ENCODE peak calls at places on chromosomes 13 and 19, in six cellular contexts. R is DMS153, P is colonic mucosa, M is GM23338, W is BJ, Z is NCI-H1436. L is an unnamed sample.

GRCh38 chr13:30898721-30899188 is 7.3 kb upstream of the MEDAG start:
- DNase-seq in W (peak), Z (no peak), R (peak), P (no peak), M (no peak), L (no peak)

GRCh38 chr19:54561840-54562239 is 11.8 kb upstream of the LILRA2 start:
- DNase-seq in P (no peak), M (no peak), W (no peak), Z (no peak), R (peak), L (no peak)

GRCh38 chr19:5913739-5914357 is at the start of gene CAPS:
- DNase-seq in Z (no peak), W (no peak), P (peak), M (no peak), R (no peak), L (peak)

GRCh38 chr19:6044056-6044805 is 66.1 kb downstream of the RFX2 start:
- DNase-seq in R (no peak), Z (no peak), M (no peak), W (no peak), P (no peak), L (no peak)

GRCh38 chr13:26050568-26051230 is 1.1 kb downstream of the SHISA2 start:
- DNase-seq in P (no peak), Z (no peak), M (peak), W (no peak), R (peak), L (no peak)

GRCh38 chr13:44930907-44931676 is 58.2 kb downstream of the NUFIP1 start:
- DNase-seq in P (no peak), M (peak), W (no peak), R (peak), Z (no peak), L (no peak)

GRCh38 chr19:49847731-49848696 is 2.9 kb upstream of the PTOV1 start:
- DNase-seq in P (no peak), W (peak), Z (no peak), R (no peak), M (no peak), L (no peak)

GRCh38 chr19:50977626-50978025 is 6.1 kb downstream of the KLK7 start:
- DNase-seq in R (no peak), Z (no peak), M (no peak), W (no peak), P (no peak), L (no peak)

GRCh38 chr13:51342706-51343105 is 3.2 kb downstream of the SERPINE3 start:
- DNase-seq in R (no peak), W (no peak), P (no peak), M (no peak), Z (no peak), L (no peak)

GRCh38 chr13:108573455-108573854 is 56.0 kb upstream of the MYO16 start:
- DNase-seq in W (no peak), M (no peak), R (no peak), Z (no peak), P (no peak), L (no peak)

GRCh38 chr19:21586341-21587116 is 81.1 kb downstream of the ZNF429 start:
- DNase-seq in R (no peak), M (peak), P (no peak), W (no peak), Z (no peak), L (peak)

GRCh38 chr19:36151144-36152051 is 849 bp downstream of the COX7A1 start:
- DNase-seq in Z (no peak), M (peak), P (no peak), W (no peak), R (no peak), L (peak)

GRCh38 chr19:31316201-31316951 is 32.9 kb downstream of the TSHZ3 start:
- DNase-seq in R (no peak), W (no peak), P (no peak), Z (no peak), M (peak), L (no peak)

GRCh38 chr13:27534108-27534975 is 84.0 kb upstream of the MTIF3 start:
- DNase-seq in M (no peak), P (no peak), R (no peak), Z (no peak), W (no peak), L (no peak)

GRCh38 chr19:46224773-46225172 is 4.8 kb upstream of the IGFL1 start:
- DNase-seq in P (no peak), W (no peak), Z (no peak), R (no peak), M (no peak), L (no peak)

GRCh38 chr13:99960663-99961440 is 10.7 kb downstream of the ZIC5 start:
- DNase-seq in W (no peak), P (no peak), R (peak), Z (no peak), M (peak), L (no peak)

GRCh38 chr13:37143901-37144300 is 38.4 kb upstream of the CSNK1A1L start:
- DNase-seq in W (no peak), Z (no peak), R (no peak), P (no peak), M (no peak), L (no peak)

GRCh38 chr13:52845334-52845761 is 3.1 kb downstream of the PCDH8 start:
- DNase-seq in W (no peak), P (no peak), M (peak), R (peak), Z (peak), L (no peak)

L was measured in left ventricle myocardium inferior.